ENCODE peak calls at places on chromosomes 5 and 9, in eight cellular contexts. V is GM04503; L is activated naive CD4-positive, alpha-beta T cell treated with anti-CD3 and anti-CD28 coated beads, Interleukin-2, amount 50 U/mL, for 16 hours; S is stimulated activated CD4-positive, alpha-beta T cell treated with anti-CD3 and anti-CD28 coated beads, Interleukin-2, amount 100 ng/mL, for 24 hours; I is myocyte; W is SW 1271; H is foreskin fibroblast; X is NCI-H1930. F is an unnamed sample.

GRCh38 chr9:3992924-3993323 is 306.9 kb downstream of the GLIS3 start:
- DNase-seq in V (peak; percentile 26), L (no peak), S (no peak), I (peak; percentile 27), W (no peak), H (peak; percentile 36), X (no peak), F (no peak)

GRCh38 chr9:10855847-10856246 is 243.0 kb upstream of the PTPRD start:
- DNase-seq in V (no peak), L (no peak), S (no peak), I (no peak), W (no peak), H (no peak), X (no peak), F (no peak)

GRCh38 chr9:16171851-16172250 is 619.0 kb downstream of the CCDC171 start:
- DNase-seq in V (no peak), L (no peak), S (no peak), I (no peak), W (no peak), H (no peak), X (no peak), F (no peak)

GRCh38 chr9:20200900-20201495 is 412.2 kb upstream of the SLC24A2 start:
- DNase-seq in V (no peak), L (no peak), S (no peak), I (peak; percentile 97), W (no peak), H (peak; percentile 18), X (no peak), F (no peak)

GRCh38 chr5:95163079-95163478 is 121.8 kb downstream of the MCTP1 start:
- DNase-seq in V (no peak), L (no peak), S (no peak), I (no peak), W (no peak), H (no peak), X (no peak), F (no peak)

GRCh38 chr5:140391732-140392131 is 9.9 kb upstream of the ANKHD1 start:
- DNase-seq in V (no peak), L (no peak), S (no peak), I (no peak), W (no peak), H (no peak), X (no peak), F (no peak)

GRCh38 chr5:124438390-124439380 is 307.8 kb downstream of the ZNF608 start:
- DNase-seq in V (no peak), L (no peak), S (no peak), I (no peak), W (no peak), H (no peak), X (no peak), F (no peak)

GRCh38 chr5:81698806-81699205 is 52.1 kb downstream of the SSBP2 start:
- DNase-seq in V (no peak), L (no peak), S (no peak), I (no peak), W (no peak), H (no peak), X (no peak), F (no peak)

GRCh38 chr5:44870430-44870829 is 61.7 kb downstream of the MRPS30 start:
- DNase-seq in V (no peak), L (no peak), S (no peak), I (no peak), W (no peak), H (no peak), X (no peak), F (no peak)

GRCh38 chr5:54881286-54882005 is 103.9 kb downstream of the ESM1 start:
- DNase-seq in V (no peak), L (no peak), S (peak; percentile 24), I (peak; percentile 83), W (no peak), H (no peak), X (no peak), F (no peak)

GRCh38 chr5:124027441-124027840 is 515.5 kb downstream of the CSNK1G3 start:
- DNase-seq in V (no peak), L (no peak), S (no peak), I (no peak), W (no peak), H (no peak), X (no peak), F (no peak)

GRCh38 chr9:19223724-19224123 is 6.8 kb upstream of the DENND4C start:
- DNase-seq in V (no peak), L (no peak), S (no peak), I (no peak), W (no peak), H (no peak), X (no peak), F (no peak)